ENCODE peak calls at places on chromosomes 1 and 21, in five cellular contexts. D is GM12891, N is HepG2, A is H1, F is GM12878. B is an unnamed sample.

GRCh38 chr1:243490748-243491686 is 235.2 kb downstream of the SDCCAG8 start:
- DNase-seq in D (no peak), N (no peak), A (peak), F (no peak), B (no peak)

GRCh38 chr1:109667452-109668122 is at the start of gene GSTM2:
- DNase-seq in D (peak), N (peak), A (peak), F (peak), B (peak)

GRCh38 chr1:17347769-17348592 is 24.0 kb upstream of the PADI6 start:
- DNase-seq in D (no peak), N (no peak), A (no peak), F (no peak), B (no peak)

GRCh38 chr1:154527192-154527591 is 25.0 kb upstream of the SHE start:
- DNase-seq in D (no peak), N (no peak), A (no peak), F (no peak), B (no peak)

GRCh38 chr1:151128800-151129199 is 17.6 kb downstream of the SEMA6C start:
- DNase-seq in D (no peak), N (no peak), A (no peak), F (no peak), B (no peak)

GRCh38 chr1:229474491-229474890 is 33.6 kb downstream of the NUP133 start:
- DNase-seq in D (no peak), N (no peak), A (no peak), F (no peak), B (no peak)

GRCh38 chr1:216910081-216910840 is 187.0 kb upstream of the ESRRG start:
- DNase-seq in D (no peak), N (no peak), A (no peak), F (no peak), B (no peak)

GRCh38 chr1:201790261-201790660 is 38.7 kb upstream of the IPO9 start:
- DNase-seq in D (no peak), N (no peak), A (no peak), F (no peak), B (no peak)

GRCh38 chr1:99970713-99971255 is 988 bp downstream of the SLC35A3 start:
- DNase-seq in D (no peak), N (no peak), A (no peak), F (no peak), B (no peak)

GRCh38 chr1:187408217-187409004 is 579.7 kb downstream of the PLA2G4A start:
- DNase-seq in D (no peak), N (no peak), A (no peak), F (no peak), B (no peak)

GRCh38 chr1:2151252-2151651 is 43.3 kb downstream of the FAAP20 start:
- DNase-seq in D (no peak), N (no peak), A (no peak), F (no peak), B (no peak)

GRCh38 chr1:18527921-18528320 is 47.2 kb downstream of the KLHDC7A start:
- DNase-seq in D (no peak), N (no peak), A (peak), F (no peak), B (no peak)

GRCh38 chr1:64000021-64000420 is 203.4 kb upstream of the UBE2U start:
- DNase-seq in D (no peak), N (no peak), A (no peak), F (no peak), B (no peak)

GRCh38 chr1:187655163-187655562 is 826.4 kb downstream of the PLA2G4A start:
- DNase-seq in D (no peak), N (no peak), A (no peak), F (no peak), B (no peak)

GRCh38 chr1:9721606-9722377 is 70.3 kb downstream of the PIK3CD start:
- DNase-seq in D (peak), N (peak), A (peak), F (no peak), B (peak)

GRCh38 chr1:88946845-88947244 is 45.6 kb downstream of the KYAT3 start:
- DNase-seq in D (no peak), N (no peak), A (no peak), F (no peak), B (no peak)

GRCh38 chr1:53319296-53320101 is 8.4 kb downstream of the LRP8 start:
- DNase-seq in D (no peak), N (no peak), A (no peak), F (no peak), B (no peak)

GRCh38 chr1:200372095-200372884 is 37.5 kb downstream of the ZNF281 start:
- DNase-seq in D (no peak), N (peak), A (peak), F (no peak), B (no peak)

GRCh38 chr1:230849451-230850194 is 18.7 kb downstream of the C1orf198 start:
- DNase-seq in D (no peak), N (no peak), A (no peak), F (no peak), B (no peak)

GRCh38 chr1:91699339-91699970 is 186.5 kb downstream of the TGFBR3 start:
- DNase-seq in D (no peak), N (no peak), A (no peak), F (no peak), B (no peak)

GRCh38 chr1:117098287-117098890 is 23.2 kb downstream of the TRIM45 start:
- DNase-seq in D (no peak), N (no peak), A (no peak), F (no peak), B (no peak)

GRCh38 chr1:186202174-186202843 is 172.7 kb downstream of the TPR start:
- DNase-seq in D (no peak), N (no peak), A (no peak), F (no peak), B (no peak)

GRCh38 chr1:172408958-172409357 is 11.5 kb upstream of the C1orf105 start:
- DNase-seq in D (no peak), N (no peak), A (no peak), F (no peak), B (no peak)

GRCh38 chr21:45049725-45050359 is 24.5 kb upstream of the ADARB1 start:
- DNase-seq in D (no peak), N (no peak), A (peak), F (no peak), B (no peak)

GRCh38 chr1:164602480-164603093 is 43.6 kb downstream of the PBX1 start:
- DNase-seq in D (no peak), N (no peak), A (no peak), F (no peak), B (no peak)

GRCh38 chr1:46539968-46540367 is 11.5 kb downstream of the KNCN start:
- DNase-seq in D (no peak), N (no peak), A (no peak), F (no peak), B (no peak)

GRCh38 chr1:39753132-39754025 is 14.7 kb downstream of the PPIE start:
- DNase-seq in D (no peak), N (no peak), A (no peak), F (no peak), B (no peak)

GRCh38 chr1:28144203-28145135 is 32.0 kb downstream of the PTAFR start:
- DNase-seq in D (peak), N (peak), A (no peak), F (peak), B (no peak)

GRCh38 chr1:169858467-169858866 is 35.2 kb downstream of the SCYL3 start:
- DNase-seq in D (no peak), N (no peak), A (no peak), F (no peak), B (no peak)

GRCh38 chr1:231612393-231613089 is 14.0 kb upstream of the DISC1 start:
- DNase-seq in D (no peak), N (no peak), A (no peak), F (peak), B (no peak)

GRCh38 chr1:213035573-213035972 is 15.5 kb upstream of the RPS6KC1 start:
- DNase-seq in D (no peak), N (peak), A (no peak), F (no peak), B (no peak)

GRCh38 chr1:60279798-60280197 is 206.2 kb upstream of the C1orf87 start:
- DNase-seq in D (no peak), N (no peak), A (no peak), F (no peak), B (no peak)

GRCh38 chr1:44643721-44644330 is 30.5 kb downstream of the TMEM53 start:
- DNase-seq in D (no peak), N (no peak), A (no peak), F (no peak), B (no peak)

GRCh38 chr1:44644806-44645205 is 29.5 kb downstream of the TMEM53 start:
- DNase-seq in D (no peak), N (no peak), A (no peak), F (no peak), B (no peak)

GRCh38 chr1:44646711-44647110 is 27.6 kb downstream of the TMEM53 start:
- DNase-seq in D (no peak), N (no peak), A (no peak), F (no peak), B (no peak)

GRCh38 chr1:44646276-44646675 is 28.0 kb downstream of the TMEM53 start:
- DNase-seq in D (no peak), N (no peak), A (no peak), F (no peak), B (no peak)

GRCh38 chr1:44645466-44646244 is 28.6 kb downstream of the TMEM53 start:
- DNase-seq in D (no peak), N (no peak), A (no peak), F (no peak), B (no peak)
- TF ChIP-seq TAF1 in D (no peak), N (no peak), A (no peak), F (no peak), B (no peak)

GRCh38 chr1:8317647-8318360 is at the start of gene SLC45A1:
- DNase-seq in D (peak), N (no peak), A (peak), F (no peak), B (peak)
- TF ChIP-seq POLR2A in D (no peak), N (no peak), A (no peak), F (no peak), B (no peak)

GRCh38 chr1:14946011-14946359 is 207.6 kb upstream of the TMEM51 start:
- DNase-seq in D (no peak), N (no peak), A (no peak), F (no peak), B (no peak)

GRCh38 chr1:14948112-14948652 is 205.4 kb upstream of the TMEM51 start:
- DNase-seq in D (no peak), N (no peak), A (no peak), F (no peak), B (no peak)

GRCh38 chr1:14949270-14949835 is 204.2 kb upstream of the TMEM51 start:
- DNase-seq in D (no peak), N (no peak), A (no peak), F (no peak), B (no peak)

GRCh38 chr1:14946567-14947285 is 206.8 kb upstream of the TMEM51 start:
- DNase-seq in D (no peak), N (no peak), A (no peak), F (no peak), B (no peak)

GRCh38 chr1:14947421-14947820 is 206.1 kb upstream of the TMEM51 start:
- DNase-seq in D (no peak), N (no peak), A (no peak), F (no peak), B (no peak)
- TF ChIP-seq TAF1 in D (no peak), N (no peak), A (no peak), F (no peak), B (no peak)

GRCh38 chr1:228378453-228379164 is 28.0 kb downstream of the TRIM11 start:
- DNase-seq in D (peak), N (no peak), A (peak), F (no peak), B (no peak)
- TF ChIP-seq POLR2A in D (no peak), N (no peak), A (peak), F (no peak), B (no peak)